ENCODE peak calls at places on chromosomes 12 and 14, in five cellular contexts. U, F, Y, S and X are unnamed samples.

GRCh38 chr14:79698218-79698617 is 513.1 kb downstream of the DIO2 start:
- DNase-seq in U (no peak), F (no peak), Y (no peak), S (no peak), X (no peak)

GRCh38 chr14:70514168-70515069 is 20.4 kb downstream of the ADAM20 start:
- DNase-seq in U (no peak), F (no peak), Y (no peak), S (no peak), X (no peak)

GRCh38 chr12:132783917-132784531 is 22.4 kb upstream of the ANKLE2 start:
- DNase-seq in U (no peak), F (no peak), Y (no peak), S (no peak), X (no peak)

GRCh38 chr12:121861549-121862254 is 3.0 kb upstream of the HPD start:
- DNase-seq in U (no peak), F (no peak), Y (no peak), S (no peak), X (no peak)

GRCh38 chr12:116116650-116117424 is 160.7 kb downstream of the MED13L start:
- DNase-seq in U (no peak), F (no peak), Y (no peak), S (no peak), X (no peak)

GRCh38 chr12:124675881-124676688 is 108.7 kb upstream of the NCOR2 start:
- DNase-seq in U (no peak), F (no peak), Y (no peak), S (no peak), X (no peak)

GRCh38 chr12:22858849-22859569 is 234.0 kb downstream of the ETNK1 start:
- DNase-seq in U (no peak), F (no peak), Y (no peak), S (no peak), X (no peak)

GRCh38 chr12:132152411-132152821 is 8.2 kb downstream of the NOC4L start:
- DNase-seq in U (no peak), F (no peak), Y (no peak), S (no peak), X (no peak)

DNA sequence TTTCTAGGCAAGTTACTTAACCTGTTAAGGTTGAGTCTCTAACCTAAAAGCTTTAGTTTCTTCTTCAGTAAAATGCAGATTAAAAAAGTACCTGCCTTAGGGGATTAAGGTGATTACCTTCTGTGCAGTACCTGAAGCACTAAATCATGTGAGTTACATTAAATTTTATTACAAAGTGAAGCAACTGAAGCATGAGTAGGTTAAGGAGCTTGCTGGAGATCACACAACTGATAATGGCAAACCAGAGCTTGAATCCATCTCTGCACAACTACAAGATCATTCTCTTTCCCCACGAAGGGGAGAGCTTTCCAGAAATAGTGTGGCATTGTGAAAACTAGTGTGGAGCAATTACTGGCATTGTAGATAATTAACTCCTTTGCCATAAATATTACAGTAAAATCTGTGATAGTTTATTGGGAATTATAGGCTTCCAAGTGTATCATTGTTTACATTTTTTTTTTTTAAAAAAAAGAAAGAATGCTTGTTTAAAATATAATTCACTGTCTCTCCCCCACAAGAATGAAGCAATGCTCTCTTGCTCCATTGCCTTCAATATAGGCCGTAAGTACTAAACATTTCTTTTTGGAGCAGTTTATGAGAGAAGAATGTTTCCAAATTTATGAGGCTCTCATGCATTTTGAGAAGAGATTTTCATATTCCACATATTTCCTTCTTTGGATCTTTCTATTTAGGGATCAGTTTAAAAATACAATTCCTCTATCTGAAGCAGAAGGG is 20.5 kb downstream of the SLC38A2 start:
- DNase-seq in U (no peak), F (no peak), Y (no peak), S (no peak), X (no peak)
- H3K27ac ChIP-seq in U (no peak), F (no peak), Y (no peak), S (no peak), X (no peak)

GRCh38 chr12:41819948-41820347 is 324.7 kb downstream of the GXYLT1 start:
- DNase-seq in U (no peak), F (no peak), Y (no peak), S (no peak), X (no peak)
- TF ChIP-seq POLR2AphosphoS5 in U (no peak), F (no peak), Y (no peak), S (no peak), X (no peak)

GRCh38 chr12:58481811-58482210 is 438.5 kb downstream of the LRIG3 start:
- DNase-seq in U (no peak), F (no peak), Y (no peak), S (no peak), X (no peak)
- H3K4me3 ChIP-seq in U (no peak), F (no peak), Y (no peak), S (no peak), X (no peak)

GRCh38 chr14:61152851-61153364 is 128.2 kb downstream of the TMEM30B start:
- DNase-seq in U (no peak), F (no peak), Y (no peak), S (no peak), X (no peak)

GRCh38 chr14:61153914-61154545 is 127.1 kb downstream of the TMEM30B start:
- DNase-seq in U (no peak), F (no peak), Y (no peak), S (no peak), X (no peak)

GRCh38 chr14:61151276-61151675 is 129.9 kb downstream of the TMEM30B start:
- DNase-seq in U (no peak), F (no peak), Y (no peak), S (no peak), X (no peak)

GRCh38 chr14:61154606-61155005 is 126.5 kb downstream of the TMEM30B start:
- DNase-seq in U (no peak), F (no peak), Y (no peak), S (no peak), X (no peak)

GRCh38 chr14:61153436-61153835 is 127.7 kb downstream of the TMEM30B start:
- DNase-seq in U (no peak), F (no peak), Y (no peak), S (no peak), X (no peak)
- H3K27ac ChIP-seq in U (no peak), F (no peak), Y (no peak), S (no peak), X (no peak)

DNA sequence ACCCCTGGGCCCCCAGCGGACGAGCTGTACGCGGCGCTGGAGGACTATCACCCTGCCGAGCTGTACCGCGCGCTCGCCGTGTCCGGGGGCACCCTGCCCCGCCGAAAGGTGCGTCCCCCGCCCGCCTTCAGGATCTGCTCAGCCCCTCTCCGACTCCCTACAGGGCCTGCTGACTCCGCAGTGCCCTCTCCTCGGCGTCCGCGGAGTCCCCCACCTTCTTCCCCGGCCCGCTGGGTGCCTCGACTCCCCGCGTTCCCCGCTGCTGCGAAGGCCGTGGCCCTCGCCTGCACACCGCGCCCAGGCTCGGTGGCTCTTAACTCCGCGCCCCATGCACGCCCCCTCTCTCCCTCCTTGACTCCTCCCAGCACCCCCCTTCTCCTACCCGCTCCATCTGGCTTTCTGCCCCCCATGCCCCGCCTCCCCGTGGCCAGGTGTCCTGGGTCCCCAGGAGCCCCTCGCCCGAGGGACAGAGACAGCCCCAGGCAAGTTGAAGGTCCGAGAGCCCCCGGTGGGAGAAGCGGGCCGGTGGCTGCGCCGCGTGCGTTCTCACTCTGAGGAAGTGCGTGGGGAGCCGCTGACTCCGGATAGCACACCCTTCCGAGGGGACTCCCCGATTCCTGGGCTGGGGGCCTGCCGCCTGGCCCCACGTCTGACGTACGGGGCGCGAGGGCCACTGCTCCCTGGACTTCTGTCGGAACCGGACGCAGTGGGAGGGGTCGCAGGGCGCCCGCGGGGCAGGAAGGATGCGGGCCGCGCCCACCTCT is 594 bp downstream of the TAMALIN start:
- DNase-seq in U (no peak), F (peak), Y (no peak), S (no peak), X (no peak)
- TF ChIP-seq POLR2AphosphoS5 in U (no peak), F (peak), Y (no peak), S (no peak), X (no peak)

GRCh38 chr14:87992349-87992719 is 648 bp downstream of the GALC start:
- DNase-seq in U (no peak), F (no peak), Y (no peak), S (no peak), X (no peak)
- H3K4me3 ChIP-seq in U (peak), F (peak), Y (no peak), S (peak), X (peak)

DNA sequence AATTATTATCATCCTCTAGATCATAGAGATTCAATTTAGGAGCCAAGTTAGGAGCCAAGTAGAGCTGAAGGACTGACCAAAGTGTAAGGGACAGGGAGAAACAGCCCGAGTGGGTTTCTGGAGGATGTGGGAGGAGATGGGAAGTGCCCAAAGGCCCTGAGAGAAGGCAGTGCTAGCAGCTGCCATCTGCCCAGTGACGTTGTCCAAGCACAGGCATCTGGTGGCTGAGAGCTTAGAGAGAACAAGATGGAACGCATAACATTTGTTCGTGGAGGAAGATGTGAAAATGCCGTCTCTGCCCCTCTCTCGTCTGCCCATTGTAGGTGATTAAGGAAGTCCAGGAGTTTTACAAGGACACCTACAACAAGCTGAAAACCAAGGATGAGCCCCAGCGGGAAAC is 34.7 kb downstream of the CD9 start:
- DNase-seq in U (no peak), F (no peak), Y (no peak), S (no peak), X (no peak)
- H3K27ac ChIP-seq in U (no peak), F (peak), Y (no peak), S (no peak), X (peak)

GRCh38 chr14:80946187-80946586 is 4.6 kb upstream of the CEP128 start:
- DNase-seq in U (no peak), F (no peak), Y (no peak), S (no peak), X (no peak)

GRCh38 chr14:80940146-80940545 is 1.4 kb downstream of the CEP128 start:
- DNase-seq in U (no peak), F (no peak), Y (no peak), S (no peak), X (no peak)

GRCh38 chr14:80942158-80942738 is 710 bp upstream of the CEP128 start:
- DNase-seq in U (no peak), F (no peak), Y (no peak), S (no peak), X (no peak)

GRCh38 chr14:80944861-80945617 is 3.5 kb upstream of the CEP128 start:
- DNase-seq in U (no peak), F (no peak), Y (no peak), S (no peak), X (no peak)

DNA sequence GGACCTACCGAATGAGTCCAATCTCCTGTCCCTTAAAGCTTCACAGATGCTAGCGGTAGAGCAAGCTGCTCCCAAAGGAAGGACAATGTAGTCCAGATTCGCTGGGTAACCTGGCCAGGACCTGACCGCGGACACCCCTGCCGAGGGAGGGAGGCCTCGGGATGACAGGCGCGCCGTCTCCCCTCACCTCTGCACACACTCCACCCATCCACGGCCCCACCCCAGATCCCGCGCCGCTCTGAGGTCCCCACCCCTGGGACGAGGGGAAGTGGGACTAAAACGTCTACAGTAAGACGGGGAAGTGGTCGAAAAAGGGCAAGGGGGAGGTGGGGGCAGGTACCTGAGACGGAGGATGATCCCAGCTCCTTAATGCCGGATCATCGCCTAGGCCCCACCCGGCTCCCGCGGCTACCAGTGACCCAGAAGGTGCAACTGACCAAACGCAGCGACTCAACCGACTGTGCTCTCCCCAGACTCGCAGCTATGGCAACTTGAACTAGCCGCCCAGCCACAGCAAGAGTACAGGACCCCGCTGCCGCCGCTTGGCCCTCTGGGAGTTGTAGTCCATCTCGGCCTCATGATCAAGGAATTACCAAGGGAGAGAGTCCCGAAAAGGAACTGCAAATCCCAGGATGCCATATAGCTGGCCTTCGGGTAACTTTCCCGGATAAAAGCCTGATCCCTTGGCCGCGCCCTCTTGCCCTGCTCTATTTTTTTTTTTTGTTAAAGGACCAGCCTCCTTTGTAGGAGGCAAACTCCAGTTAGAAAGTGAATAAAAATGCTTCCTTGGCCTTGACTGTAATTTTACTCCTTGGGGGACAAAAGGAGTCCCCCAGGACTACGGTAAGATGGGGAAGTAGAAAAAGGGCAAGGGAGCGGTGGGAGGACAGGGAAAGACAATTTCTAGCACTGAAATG is at the start of gene CEP128:
- DNase-seq in U (peak), F (peak), Y (peak), S (peak), X (no peak)
- TF ChIP-seq POLR2AphosphoS5 in U (peak), F (peak), Y (peak), S (peak), X (peak)

GRCh38 chr12:108570743-108571603 is 8.6 kb downstream of the ISCU start:
- DNase-seq in U (no peak), F (no peak), Y (peak), S (no peak), X (no peak)
- H3K4me3 ChIP-seq in U (no peak), F (no peak), Y (no peak), S (no peak), X (no peak)